ENCODE peak calls at places on chromosomes 12 and 14, in five cellular contexts. One of them, this sample, is unnamed.

GRCh38 chr12:53379389-53380103 is 430 bp upstream of the SP1 start:
- DNase-seq in left colon: peak
- DNase-seq in SHP77: peak
- DNase-seq in ACHN: peak
- DNase-seq in NCI-H1105: peak
- DNase-seq in this sample: peak

GRCh38 chr12:5441497-5442236 is 9.8 kb downstream of the NTF3 start:
- DNase-seq in left colon: no peak
- DNase-seq in SHP77: no peak
- DNase-seq in ACHN: peak
- DNase-seq in NCI-H1105: no peak
- DNase-seq in this sample: peak

GRCh38 chr12:51678086-51678724 is 87.2 kb downstream of the SCN8A start:
- DNase-seq in left colon: no peak
- DNase-seq in SHP77: peak
- DNase-seq in ACHN: peak
- DNase-seq in NCI-H1105: no peak
- DNase-seq in this sample: peak

GRCh38 chr14:85528080-85528881 is 1.7 kb upstream of the FLRT2 start:
- DNase-seq in left colon: no peak
- DNase-seq in SHP77: no peak
- DNase-seq in ACHN: peak
- DNase-seq in NCI-H1105: no peak
- DNase-seq in this sample: peak

GRCh38 chr12:90953956-90954421 is 987 bp downstream of the CCER1 start:
- DNase-seq in left colon: no peak
- DNase-seq in SHP77: no peak
- DNase-seq in ACHN: no peak
- DNase-seq in NCI-H1105: no peak
- DNase-seq in this sample: no peak

GRCh38 chr14:96197969-96198368 is 6.7 kb upstream of the BDKRB2 start:
- DNase-seq in left colon: no peak
- DNase-seq in SHP77: no peak
- DNase-seq in ACHN: no peak
- DNase-seq in NCI-H1105: no peak
- DNase-seq in this sample: no peak

GRCh38 chr12:98653866-98654493 is 8.9 kb downstream of the APAF1 start:
- DNase-seq in left colon: no peak
- DNase-seq in SHP77: peak
- DNase-seq in ACHN: peak
- DNase-seq in NCI-H1105: peak
- DNase-seq in this sample: peak

GRCh38 chr14:95146079-95146771 is 11.1 kb downstream of the DICER1 start:
- DNase-seq in left colon: peak
- DNase-seq in SHP77: no peak
- DNase-seq in ACHN: no peak
- DNase-seq in NCI-H1105: no peak
- DNase-seq in this sample: no peak

GRCh38 chr14:90828642-90829487 is 12.6 kb upstream of the TTC7B start:
- DNase-seq in left colon: no peak
- DNase-seq in SHP77: no peak
- DNase-seq in ACHN: no peak
- DNase-seq in NCI-H1105: no peak
- DNase-seq in this sample: no peak

GRCh38 chr14:83913466-83913865 is 1616.5 kb upstream of the FLRT2 start:
- DNase-seq in left colon: no peak
- DNase-seq in SHP77: no peak
- DNase-seq in ACHN: no peak
- DNase-seq in NCI-H1105: no peak
- DNase-seq in this sample: no peak

GRCh38 chr14:67533754-67534085 is 630 bp downstream of the PLEKHH1 start:
- DNase-seq in left colon: no peak
- DNase-seq in SHP77: no peak
- DNase-seq in ACHN: no peak
- DNase-seq in NCI-H1105: no peak
- DNase-seq in this sample: no peak

GRCh38 chr12:55724226-55724939 is 4.2 kb downstream of the RDH5 start:
- DNase-seq in left colon: peak
- DNase-seq in SHP77: peak
- DNase-seq in ACHN: peak
- DNase-seq in NCI-H1105: no peak
- DNase-seq in this sample: peak

GRCh38 chr14:105947599-105947998 is 421.2 kb downstream of the TMEM121 start:
- DNase-seq in left colon: no peak
- DNase-seq in SHP77: no peak
- DNase-seq in ACHN: no peak
- DNase-seq in NCI-H1105: no peak
- DNase-seq in this sample: no peak

GRCh38 chr12:48901278-48901677 is 24.0 kb downstream of the FKBP11 start:
- DNase-seq in left colon: no peak
- DNase-seq in SHP77: no peak
- DNase-seq in ACHN: no peak
- DNase-seq in NCI-H1105: no peak
- DNase-seq in this sample: peak

This sample was measured in fibroblast of the aortic adventitia.